ENCODE peak calls at places on chromosome 19, in nine cellular contexts. D is NCI-H2081; J is stimulated activated CD4-positive, alpha-beta T cell treated with anti-CD3 and anti-CD28 coated beads, TNF-alpha, amount 100 ng/mL, for 1 hour; L is T-helper 2 cell treated with Interferon-gamma antibody and Interleukin-4, amounts not matched to agents 5 μg/mL and 100 μg/mL, for 36 hours; F is HFF-Myc; Q is heart right ventricle; A is globus pallidus; V is AML-193; O is BJ. X is an unnamed sample.

GRCh38 chr19:2582984-2583956 is 107.3 kb downstream of the GADD45B start:
- DNase-seq in J (no peak), L (no peak), A (no peak), V (no peak), O (no peak), Q (no peak), F (no peak), D (no peak), X (peak; percentile 31)

GRCh38 chr19:23255700-23256099 is 5.5 kb upstream of the ZNF724 start:
- DNase-seq in F (no peak), L (no peak), A (no peak), Q (no peak), V (no peak), J (no peak), D (no peak), O (no peak), X (no peak)

GRCh38 chr19:47587295-47587694 is 14.3 kb upstream of the ZNF541 start:
- DNase-seq in A (no peak), J (no peak), D (no peak), F (no peak), Q (no peak), O (no peak), L (no peak), V (no peak), X (peak; percentile 35)

GRCh38 chr19:13138171-13138915 is 11.8 kb downstream of the STX10 start:
- DNase-seq in A (no peak), L (no peak), V (no peak), Q (no peak), O (no peak), D (no peak), J (no peak), F (no peak), X (no peak)

GRCh38 chr19:41362143-41362847 is 1.7 kb downstream of the B9D2 start:
- DNase-seq in F (no peak), V (no peak), O (no peak), J (no peak), D (no peak), Q (no peak), L (no peak), A (no peak), X (no peak)

GRCh38 chr19:48636859-48637448 is at the start of gene DBP:
- DNase-seq in L (no peak), J (no peak), O (no peak), V (no peak), A (no peak), Q (peak; percentile 58), D (no peak), F (no peak), X (no peak)

GRCh38 chr19:19137556-19138109 is 645 bp downstream of the TMEM161A start:
- DNase-seq in D (no peak), V (no peak), A (no peak), J (no peak), O (no peak), Q (no peak), L (no peak), F (no peak), X (peak; percentile 12)

GRCh38 chr19:12913011-12913561 is 6.0 kb downstream of the SYCE2 start:
- DNase-seq in A (peak; percentile 84), Q (peak; percentile 71), J (no peak), O (no peak), V (no peak), D (peak; percentile 98), L (no peak), F (no peak), X (peak; percentile 83)

GRCh38 chr19:29006057-29006735 is 206.8 kb downstream of the UQCRFS1 start:
- DNase-seq in A (no peak), O (peak; percentile 29), J (no peak), F (no peak), V (no peak), D (no peak), Q (no peak), L (no peak), X (peak; percentile 4)

GRCh38 chr19:39007096-39007495 is 25.3 kb downstream of the FBXO27 start:
- DNase-seq in O (no peak), V (no peak), D (no peak), A (no peak), J (no peak), Q (no peak), F (no peak), L (no peak), X (no peak)

GRCh38 chr19:33193269-33193863 is 764 bp upstream of the LRP3 start:
- DNase-seq in F (no peak), O (no peak), Q (no peak), V (no peak), A (no peak), J (no peak), L (no peak), D (no peak), X (no peak)

GRCh38 chr19:43474487-43474886 is 9.1 kb upstream of the LYPD3 start:
- DNase-seq in L (no peak), D (no peak), O (no peak), V (no peak), Q (no peak), A (no peak), J (no peak), F (no peak), X (no peak)

GRCh38 chr19:38685666-38686529 is 38.4 kb downstream of the ACTN4 start:
- DNase-seq in V (no peak), J (no peak), A (no peak), L (no peak), Q (no peak), D (no peak), F (no peak), O (no peak), X (peak; percentile 85)

GRCh38 chr19:12801466-12802266 is at the start of the genes PRDX2 and THSD8:
- DNase-seq in L (peak; percentile 78), Q (peak; percentile 76), F (no peak), J (peak; percentile 52), V (peak; percentile 49), A (peak; percentile 73), O (no peak), D (peak; percentile 83), X (peak; percentile 80)

GRCh38 chr19:40466219-40467006 is at the start of gene SPTBN4:
- DNase-seq in J (no peak), O (no peak), Q (peak; percentile 22), F (no peak), L (peak; percentile 76), D (no peak), A (no peak), V (no peak), X (no peak)

GRCh38 chr19:19820774-19821315 is 705 bp downstream of the ZNF506 start:
- DNase-seq in A (no peak), L (no peak), J (no peak), V (no peak), F (no peak), Q (no peak), D (no peak), O (no peak), X (no peak)

GRCh38 chr19:5349041-5349440 is 8.4 kb upstream of the PTPRS start:
- DNase-seq in J (no peak), D (no peak), F (no peak), A (no peak), Q (no peak), L (no peak), V (no peak), O (no peak), X (no peak)

X was measured in fibroblast of pulmonary artery.